ENCODE peak calls at places on chromosomes 16 and 17, in ten cellular contexts. O is T-helper 9 cell; Z is IMR-90; M is CD4-positive, alpha-beta memory T cell; N is A549; G is lung microvascular endothelial cell; U is activated T-helper 9 cell treated with anti-CD3 and anti-CD28 coated beads, Interleukin-2, amount 50 U/mL, for 16 hours; Y is iris pigment epithelial cell; E is cardiac muscle cell; X is stimulated activated naive CD8-positive, alpha-beta T cell treated with anti-CD3 and anti-CD28 coated beads, Interleukin-15, Interleukin-2, amounts not matched to agents 100 U/mL and 50 U/mL, for 24 hours. C is an unnamed sample.

GRCh38 chr16:15777533-15778203 is 79.2 kb downstream of the MYH11 start:
- DNase-seq in U (no peak), X (no peak), N (peak; percentile 74), O (no peak), Z (peak; percentile 61), G (peak; percentile 69), M (no peak), E (peak; percentile 68), Y (peak; percentile 55), C (no peak)

GRCh38 chr16:85412911-85413520 is 200.1 kb upstream of the GSE1 start:
- DNase-seq in U (no peak), M (no peak), Z (no peak), Y (no peak), G (no peak), N (no peak), E (no peak), X (no peak), O (no peak), C (no peak)

GRCh38 chr16:81261049-81261648 is 22.7 kb downstream of the BCO1 start:
- DNase-seq in N (peak; percentile 52), O (no peak), G (peak; percentile 46), E (no peak), M (no peak), U (no peak), Y (peak; percentile 22), Z (no peak), X (peak; percentile 28), C (no peak)

GRCh38 chr16:22388101-22388644 is 13.8 kb upstream of the CDR2 start:
- DNase-seq in M (no peak), U (no peak), Y (peak; percentile 28), N (no peak), X (no peak), Z (peak; percentile 40), G (no peak), E (no peak), O (no peak), C (no peak)

GRCh38 chr17:2262146-2262587 is 41.4 kb downstream of the SMG6 start:
- DNase-seq in X (no peak), Z (peak; percentile 87), O (no peak), U (no peak), E (no peak), G (no peak), Y (peak; percentile 92), N (no peak), M (no peak), C (no peak)

GRCh38 chr16:28205117-28205899 is 6.5 kb downstream of the XPO6 start:
- DNase-seq in M (no peak), G (no peak), X (no peak), U (no peak), E (no peak), Z (no peak), O (no peak), Y (no peak), N (no peak), C (no peak)

GRCh38 chr17:43846221-43846712 is 709 bp upstream of the CD300LG start:
- DNase-seq in E (peak; percentile 85), N (peak; percentile 97), Y (peak; percentile 64), M (peak; percentile 61), U (peak; percentile 64), X (peak; percentile 90), Z (peak; percentile 58), G (peak; percentile 67), O (peak; percentile 73), C (peak; percentile 87)

GRCh38 chr16:22206847-22207714 is 1.0 kb downstream of the EEF2K start:
- DNase-seq in X (peak; percentile 87), Y (peak; percentile 64), M (peak; percentile 79), E (peak; percentile 46), O (peak; percentile 44), N (peak; percentile 33), Z (peak; percentile 57), U (peak; percentile 55), G (peak; percentile 90), C (peak; percentile 82)

GRCh38 chr17:32264140-32264799 is 1.4 kb upstream of the RHBDL3 start:
- DNase-seq in E (no peak), Z (no peak), U (no peak), X (no peak), G (no peak), Y (no peak), O (no peak), N (peak; percentile 56), M (no peak), C (no peak)

GRCh38 chr16:48479955-48480354 is 94.7 kb upstream of the SIAH1 start:
- DNase-seq in Y (peak; percentile 81), E (no peak), M (no peak), Z (peak; percentile 55), N (no peak), O (no peak), X (no peak), G (no peak), U (no peak), C (no peak)